ENCODE peak calls at places on chromosome 1, in six cellular contexts. V is coronary artery, K is heart right ventricle, Q is Peyer's patch, E is lower lobe of right lung, W is fibroblast of lung. A is an unnamed sample.

GRCh38 chr1:201535046-201535777 is 3.7 kb upstream of the NAV1 start:
- DNase-seq in V (peak; percentile 53), Q (no peak), K (no peak), W (peak; percentile 38), E (no peak), A (no peak)

GRCh38 chr1:236377832-236378535 is 16.1 kb upstream of the EDARADD start:
- DNase-seq in E (no peak), Q (no peak), V (no peak), K (no peak), W (no peak), A (no peak)

GRCh38 chr1:211583011-211583995 is 4.3 kb upstream of the SLC30A1 start:
- DNase-seq in E (no peak), W (no peak), Q (no peak), K (no peak), V (no peak), A (no peak)

GRCh38 chr1:226659136-226659535 is 79.9 kb downstream of the ITPKB start:
- DNase-seq in W (no peak), K (no peak), E (no peak), Q (no peak), V (no peak), A (no peak)

GRCh38 chr1:247337961-247338360 is 6.3 kb upstream of the ZNF496 start:
- DNase-seq in W (no peak), Q (no peak), E (no peak), K (no peak), V (no peak), A (no peak)

GRCh38 chr1:166184897-166185296 is 18.1 kb upstream of the FAM78B start:
- DNase-seq in Q (no peak), K (no peak), W (no peak), E (no peak), V (no peak), A (no peak)

GRCh38 chr1:155812878-155813277 is 44.1 kb downstream of the GON4L start:
- DNase-seq in K (no peak), W (no peak), V (no peak), Q (no peak), E (no peak), A (no peak)

GRCh38 chr1:185716095-185716494 is 18.1 kb upstream of the HMCN1 start:
- DNase-seq in V (no peak), E (no peak), K (no peak), W (no peak), Q (no peak), A (no peak)

GRCh38 chr1:12544357-12544756 is 73.7 kb downstream of the DHRS3 start:
- DNase-seq in E (peak; percentile 5), V (no peak), K (no peak), Q (no peak), W (no peak), A (no peak)

GRCh38 chr1:172837816-172838680 is 179.1 kb downstream of the FASLG start:
- DNase-seq in Q (no peak), E (no peak), K (no peak), V (no peak), W (no peak), A (no peak)

GRCh38 chr1:221887091-221887746 is 145.3 kb upstream of the DUSP10 start:
- DNase-seq in Q (no peak), V (no peak), W (peak; percentile 89), K (peak; percentile 45), E (peak; percentile 50), A (no peak)

GRCh38 chr1:67371043-67371442 is 59.2 kb downstream of the SERBP1 start:
- DNase-seq in E (no peak), Q (no peak), K (no peak), V (no peak), W (no peak), A (no peak)
- H3K27ac ChIP-seq in E (no peak overlapping the region), Q (no peak overlapping the region), K (no peak overlapping the region), V (no peak overlapping the region), W (no peak overlapping the region), A (no peak overlapping the region)

GRCh38 chr1:116738673-116739370 is 15.4 kb upstream of the CD2 start:
- DNase-seq in V (no peak), E (no peak), K (no peak), W (no peak), Q (peak; percentile 41), A (no peak)
- H3K27ac ChIP-seq in V (no peak overlapping the region), E (no peak overlapping the region), K (no peak overlapping the region), W (no peak overlapping the region), Q (peak overlapping the region; percentile 69), A (no peak overlapping the region)

GRCh38 chr1:1540015-1540816 is at the start of gene TMEM240:
- DNase-seq in E (peak; percentile 76), Q (peak; percentile 45), W (peak; percentile 79), K (peak; percentile 88), V (peak; percentile 83), A (peak; percentile 29)
- H3K27ac ChIP-seq in E (peak within 1 kb of the TSS; percentile 56), Q (peak within 1 kb of the TSS; percentile 55), W (peak within 1 kb of the TSS; percentile 63), K (peak within 1 kb of the TSS; percentile 75), V (peak within 1 kb of the TSS; percentile 83), A (peak within 1 kb of the TSS; percentile 63)

DNA sequence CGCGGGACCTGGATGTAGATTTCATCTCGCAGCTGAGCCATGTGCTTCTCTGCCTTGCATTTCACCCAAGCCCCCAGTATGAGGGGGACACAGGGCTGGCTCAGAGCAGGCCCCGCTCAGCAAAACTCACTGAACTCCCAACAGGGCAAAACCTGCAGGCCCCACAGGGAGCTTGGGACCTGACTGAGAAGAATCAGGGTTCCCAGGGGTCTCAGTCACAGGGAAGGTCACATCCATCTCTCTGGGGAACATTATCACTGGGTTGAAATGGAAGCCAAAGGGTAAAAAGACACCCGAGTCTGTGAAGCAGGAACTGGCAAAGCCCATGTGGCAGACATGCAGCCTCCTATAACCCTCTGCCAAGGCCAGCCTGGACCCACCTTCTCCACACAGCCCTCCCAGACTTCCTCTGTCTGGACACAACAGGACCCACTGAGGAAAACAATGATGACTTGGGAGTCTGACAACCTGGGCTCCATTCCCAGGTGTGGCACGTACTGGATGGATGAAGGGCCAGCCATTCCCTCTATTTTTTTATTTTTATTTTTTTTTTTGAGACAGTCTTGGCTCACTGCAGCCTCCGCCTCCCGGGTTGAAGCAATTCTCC is 11.7 kb downstream of the HSPG2 start:
- DNase-seq in W (no peak), K (no peak), Q (no peak), E (no peak), V (no peak), A (no peak)
- H3K27ac ChIP-seq in W (peak overlapping the region; percentile 6), K (peak overlapping the region; percentile 94), Q (peak overlapping the region; percentile 57), E (peak overlapping the region; percentile 60), V (peak overlapping the region; percentile 100), A (no peak overlapping the region)

DNA sequence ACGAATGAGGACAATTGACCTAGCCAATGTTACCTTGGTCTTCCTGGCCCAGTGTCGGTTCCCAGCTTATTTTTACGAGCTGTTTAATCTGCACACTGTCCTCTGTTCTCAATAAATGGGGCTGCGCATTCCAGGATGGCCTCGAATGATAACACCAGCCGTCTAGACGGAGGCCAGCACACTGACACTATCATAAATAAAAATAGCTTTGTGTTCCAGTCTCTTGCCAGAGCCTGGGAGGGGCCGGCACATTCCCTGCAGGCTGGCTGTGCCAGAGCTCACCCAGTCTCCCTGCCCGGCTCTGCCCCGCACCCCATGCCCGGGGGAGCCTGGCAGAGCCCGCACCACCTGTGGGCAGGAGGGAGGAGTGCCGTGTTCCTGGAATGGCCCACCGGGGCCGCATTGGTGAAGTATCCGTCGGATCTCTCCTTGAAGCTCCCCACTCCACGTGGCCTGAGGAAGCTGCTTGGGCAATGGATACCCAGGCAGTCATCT is 92.1 kb downstream of the SPSB1 start:
- DNase-seq in V (no peak), K (peak; percentile 68), E (no peak), W (no peak), Q (no peak), A (peak; percentile 58)
- H3K27ac ChIP-seq in V (peak overlapping the region; percentile 87), K (peak overlapping the region; percentile 44), E (no peak overlapping the region), W (no peak overlapping the region), Q (peak overlapping the region; percentile 11), A (peak overlapping the region; percentile 98)

GRCh38 chr1:50611675-50612074 is 188.4 kb upstream of the DMRTA2 start:
- DNase-seq in Q (no peak), V (no peak), W (no peak), E (no peak), K (no peak), A (no peak)
- H3K27ac ChIP-seq in Q (no peak overlapping the region), V (no peak overlapping the region), W (no peak overlapping the region), E (no peak overlapping the region), K (no peak overlapping the region), A (no peak overlapping the region)

GRCh38 chr1:205522692-205523091 is 18.2 kb downstream of the CDK18 start:
- DNase-seq in Q (no peak), K (no peak), E (no peak), W (no peak), V (no peak), A (no peak)

GRCh38 chr1:205519541-205520131 is 15.2 kb downstream of the CDK18 start:
- DNase-seq in V (no peak), W (peak; percentile 57), Q (no peak), K (no peak), E (no peak), A (peak; percentile 82)

GRCh38 chr1:205520709-205521108 is 16.2 kb downstream of the CDK18 start:
- DNase-seq in Q (no peak), K (no peak), V (no peak), E (no peak), W (no peak), A (no peak)

GRCh38 chr1:205523261-205523890 is 18.9 kb downstream of the CDK18 start:
- DNase-seq in E (no peak), Q (no peak), W (no peak), K (no peak), V (no peak), A (no peak)

GRCh38 chr1:205521646-205522150 is 17.2 kb downstream of the CDK18 start:
- DNase-seq in Q (no peak), W (no peak), K (no peak), E (no peak), V (no peak), A (no peak)
- H3K27ac ChIP-seq in Q (no peak overlapping the region), W (no peak overlapping the region), K (no peak overlapping the region), E (no peak overlapping the region), V (no peak overlapping the region), A (peak overlapping the region; percentile 96)

GRCh38 chr1:77983997-77984355 is 5.1 kb upstream of the FUBP1 start:
- DNase-seq in V (no peak), W (no peak), Q (no peak), E (no peak), K (no peak), A (no peak)
- H3K27ac ChIP-seq in V (no peak overlapping the region), W (no peak overlapping the region), Q (no peak overlapping the region), E (no peak overlapping the region), K (no peak overlapping the region), A (no peak overlapping the region)

DNA sequence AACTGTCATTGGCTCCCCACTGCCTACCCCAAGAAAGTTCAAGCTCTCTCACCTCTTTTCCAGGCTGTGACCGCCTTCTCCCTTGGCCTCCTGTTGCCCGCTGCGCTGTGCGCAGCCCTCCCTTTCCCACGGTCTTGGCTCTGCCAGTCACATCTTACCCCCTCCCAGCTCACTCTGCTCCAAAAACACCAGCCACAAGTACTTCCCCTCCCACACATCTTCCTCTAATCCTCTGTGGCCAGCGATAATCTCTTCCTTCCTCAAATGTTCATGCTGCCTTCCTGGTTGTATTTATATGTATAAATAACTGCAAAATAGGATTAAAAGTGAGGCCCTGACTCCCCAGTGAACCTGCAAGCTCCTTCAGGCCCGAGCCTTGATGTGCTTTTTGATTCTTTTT is 81.8 kb downstream of the AJAP1 start:
- DNase-seq in Q (no peak), V (no peak), K (no peak), W (no peak), E (no peak), A (no peak)
- H3K27ac ChIP-seq in Q (no peak overlapping the region), V (no peak overlapping the region), K (no peak overlapping the region), W (no peak overlapping the region), E (no peak overlapping the region), A (no peak overlapping the region)

A was measured in substantia nigra.